ENCODE peak calls at places on chromosomes 11 and 22, in seven cellular contexts. O is NCI-H774, W is right lobe of liver, Q is hypothalamus, K is endothelial cell, H is GOT3, D is DMS153. Z is an unnamed sample.

GRCh38 chr22:29454186-29454745 is 15.9 kb downstream of the RFPL1 start:
- DNase-seq in O (no peak), W (no peak), Q (peak; percentile 66), K (no peak), H (no peak), D (no peak), Z (peak; percentile 35)

GRCh38 chr11:111737877-111738205 is 28.3 kb downstream of the PPP2R1B start:
- DNase-seq in O (no peak), W (no peak), Q (no peak), K (no peak), H (no peak), D (no peak), Z (no peak)

GRCh38 chr22:47232197-47232596 is 469.7 kb downstream of the TBC1D22A start:
- DNase-seq in O (no peak), W (no peak), Q (no peak), K (no peak), H (no peak), D (no peak), Z (no peak)

GRCh38 chr22:36351921-36352774 is 35.6 kb downstream of the MYH9 start:
- DNase-seq in O (no peak), W (peak; percentile 72), Q (no peak), K (no peak), H (no peak), D (no peak), Z (no peak)

GRCh38 chr11:132423266-132423665 is 1052.9 kb downstream of the NTM start:
- DNase-seq in O (no peak), W (no peak), Q (no peak), K (no peak), H (no peak), D (peak; percentile 41), Z (no peak)

GRCh38 chr11:116692318-116693106 is 80.3 kb downstream of the BUD13 start:
- DNase-seq in O (no peak), W (no peak), Q (no peak), K (no peak), H (no peak), D (no peak), Z (no peak)

GRCh38 chr22:44191036-44191454 is 10.3 kb downstream of the PARVG start:
- DNase-seq in O (no peak), W (no peak), Q (no peak), K (no peak), H (no peak), D (no peak), Z (no peak)

GRCh38 chr22:26599505-26599904 is 9.6 kb upstream of the TPST2 start:
- DNase-seq in O (no peak), W (no peak), Q (no peak), K (no peak), H (no peak), D (peak; percentile 9), Z (no peak)

GRCh38 chr22:25692965-25693565 is 48.9 kb upstream of the MYO18B start:
- DNase-seq in O (no peak), W (no peak), Q (no peak), K (no peak), H (no peak), D (no peak), Z (no peak)

GRCh38 chr11:10762185-10762584 is 11.1 kb downstream of the CTR9 start:
- DNase-seq in O (no peak), W (no peak), Q (no peak), K (no peak), H (no peak), D (no peak), Z (no peak)

GRCh38 chr11:112697779-112698178 is 263.4 kb upstream of the NCAM1 start:
- DNase-seq in O (no peak), W (no peak), Q (no peak), K (no peak), H (no peak), D (no peak), Z (no peak)

GRCh38 chr11:4673781-4674180 is 23.9 kb downstream of the OR51E2 start:
- DNase-seq in O (no peak), W (no peak), Q (no peak), K (no peak), H (no peak), D (no peak), Z (no peak)

GRCh38 chr22:36383110-36383581 is 4.6 kb downstream of the MYH9 start:
- DNase-seq in O (no peak), W (no peak), Q (no peak), K (no peak), H (no peak), D (no peak), Z (no peak)

GRCh38 chr11:75593337-75593915 is 31.4 kb downstream of the SERPINH1 start:
- DNase-seq in O (peak; percentile 52), W (no peak), Q (no peak), K (no peak), H (no peak), D (peak; percentile 25), Z (no peak)